ENCODE peak calls at places on chromosomes 6 and 20, in six cellular contexts. One of them, this sample, is unnamed.

GRCh38 chr20:50242178-50242514 is 51.5 kb downstream of the CEBPB start:
- DNase-seq in H4: no peak
- DNase-seq in A172: no peak
- DNase-seq in cardiac fibroblast: no peak
- DNase-seq in left ventricle myocardium inferior: no peak
- DNase-seq in AML-193: no peak
- DNase-seq in this sample: no peak

GRCh38 chr6:50849016-50849748 is 30.5 kb downstream of the TFAP2B start:
- DNase-seq in H4: no peak
- DNase-seq in A172: no peak
- DNase-seq in cardiac fibroblast: no peak
- DNase-seq in left ventricle myocardium inferior: no peak
- DNase-seq in AML-193: no peak
- DNase-seq in this sample: no peak

GRCh38 chr20:44967207-44967807 is 995 bp downstream of the STK4 start:
- DNase-seq in H4: no peak
- DNase-seq in A172: no peak
- DNase-seq in cardiac fibroblast: no peak
- DNase-seq in left ventricle myocardium inferior: no peak
- DNase-seq in AML-193: peak
- DNase-seq in this sample: no peak

GRCh38 chr6:16803294-16804006 is 42.2 kb upstream of the ATXN1 start:
- DNase-seq in H4: no peak
- DNase-seq in A172: no peak
- DNase-seq in cardiac fibroblast: peak
- DNase-seq in left ventricle myocardium inferior: peak
- DNase-seq in AML-193: no peak
- DNase-seq in this sample: no peak

GRCh38 chr20:24634855-24635254 is 165.4 kb downstream of the SYNDIG1 start:
- DNase-seq in H4: peak
- DNase-seq in A172: peak
- DNase-seq in cardiac fibroblast: peak
- DNase-seq in left ventricle myocardium inferior: no peak
- DNase-seq in AML-193: no peak
- DNase-seq in this sample: peak

GRCh38 chr20:63127700-63128364 is 88.1 kb downstream of the YTHDF1 start:
- DNase-seq in H4: no peak
- DNase-seq in A172: no peak
- DNase-seq in cardiac fibroblast: no peak
- DNase-seq in left ventricle myocardium inferior: no peak
- DNase-seq in AML-193: no peak
- DNase-seq in this sample: no peak

GRCh38 chr6:25921525-25922203 is 8.8 kb downstream of the SLC17A2 start:
- DNase-seq in H4: no peak
- DNase-seq in A172: no peak
- DNase-seq in cardiac fibroblast: no peak
- DNase-seq in left ventricle myocardium inferior: no peak
- DNase-seq in AML-193: peak
- DNase-seq in this sample: no peak

GRCh38 chr20:62293111-62293784 is 9.5 kb upstream of the ADRM1 start:
- DNase-seq in H4: no peak
- DNase-seq in A172: no peak
- DNase-seq in cardiac fibroblast: no peak
- DNase-seq in left ventricle myocardium inferior: no peak
- DNase-seq in AML-193: no peak
- DNase-seq in this sample: no peak

GRCh38 chr6:109269057-109269456 is 113.2 kb downstream of the CD164 start:
- DNase-seq in H4: no peak
- DNase-seq in A172: no peak
- DNase-seq in cardiac fibroblast: no peak
- DNase-seq in left ventricle myocardium inferior: no peak
- DNase-seq in AML-193: no peak
- DNase-seq in this sample: no peak

GRCh38 chr20:17796096-17796563 is 96.4 kb downstream of the BANF2 start:
- DNase-seq in H4: no peak
- DNase-seq in A172: no peak
- DNase-seq in cardiac fibroblast: peak
- DNase-seq in left ventricle myocardium inferior: peak
- DNase-seq in AML-193: no peak
- DNase-seq in this sample: no peak

GRCh38 chr6:148944608-148945007 is 197.8 kb downstream of the UST start:
- DNase-seq in H4: no peak
- DNase-seq in A172: no peak
- DNase-seq in cardiac fibroblast: no peak
- DNase-seq in left ventricle myocardium inferior: no peak
- DNase-seq in AML-193: no peak
- DNase-seq in this sample: no peak

GRCh38 chr20:38231786-38232130 is 28.8 kb downstream of the KIAA1755 start:
- DNase-seq in H4: no peak
- DNase-seq in A172: peak
- DNase-seq in cardiac fibroblast: peak
- DNase-seq in left ventricle myocardium inferior: peak
- DNase-seq in AML-193: no peak
- DNase-seq in this sample: no peak

GRCh38 chr6:132115714-132116366 is 164.7 kb upstream of the CCN2 start:
- DNase-seq in H4: no peak
- DNase-seq in A172: no peak
- DNase-seq in cardiac fibroblast: peak
- DNase-seq in left ventricle myocardium inferior: no peak
- DNase-seq in AML-193: no peak
- DNase-seq in this sample: no peak

GRCh38 chr6:112253505-112253841 is 894 bp downstream of the LAMA4 start:
- DNase-seq in H4: no peak
- DNase-seq in A172: no peak
- DNase-seq in cardiac fibroblast: no peak
- DNase-seq in left ventricle myocardium inferior: no peak
- DNase-seq in AML-193: no peak
- DNase-seq in this sample: no peak

GRCh38 chr20:46959081-46959692 is 64.5 kb downstream of the EYA2 start:
- DNase-seq in H4: peak
- DNase-seq in A172: peak
- DNase-seq in cardiac fibroblast: peak
- DNase-seq in left ventricle myocardium inferior: no peak
- DNase-seq in AML-193: no peak
- DNase-seq in this sample: no peak

GRCh38 chr6:139852484-139853140 is 478.2 kb upstream of the CITED2 start:
- DNase-seq in H4: no peak
- DNase-seq in A172: peak
- DNase-seq in cardiac fibroblast: peak
- DNase-seq in left ventricle myocardium inferior: no peak
- DNase-seq in AML-193: no peak
- DNase-seq in this sample: no peak

GRCh38 chr6:157020398-157021266 is 243.5 kb downstream of the ARID1B start:
- DNase-seq in H4: peak
- DNase-seq in A172: peak
- DNase-seq in cardiac fibroblast: peak
- DNase-seq in left ventricle myocardium inferior: peak
- DNase-seq in AML-193: peak
- DNase-seq in this sample: peak

GRCh38 chr6:20173833-20174796 is 38.2 kb downstream of the MBOAT1 start:
- DNase-seq in H4: no peak
- DNase-seq in A172: no peak
- DNase-seq in cardiac fibroblast: no peak
- DNase-seq in left ventricle myocardium inferior: no peak
- DNase-seq in AML-193: peak
- DNase-seq in this sample: no peak

GRCh38 chr20:6007529-6008103 is 46.2 kb downstream of the LRRN4 start:
- DNase-seq in H4: no peak
- DNase-seq in A172: no peak
- DNase-seq in cardiac fibroblast: no peak
- DNase-seq in left ventricle myocardium inferior: no peak
- DNase-seq in AML-193: no peak
- DNase-seq in this sample: no peak

GRCh38 chr20:33636776-33637175 is 25.4 kb upstream of the C20orf144 start:
- DNase-seq in H4: no peak
- DNase-seq in A172: no peak
- DNase-seq in cardiac fibroblast: no peak
- DNase-seq in left ventricle myocardium inferior: no peak
- DNase-seq in AML-193: no peak
- DNase-seq in this sample: no peak

GRCh38 chr20:4234128-4234527 is 218.8 kb upstream of the RNF24 start:
- DNase-seq in H4: no peak
- DNase-seq in A172: peak
- DNase-seq in cardiac fibroblast: peak
- DNase-seq in left ventricle myocardium inferior: no peak
- DNase-seq in AML-193: no peak
- DNase-seq in this sample: no peak

GRCh38 chr6:21128601-21129000 is 464.9 kb upstream of the SOX4 start:
- DNase-seq in H4: no peak
- DNase-seq in A172: no peak
- DNase-seq in cardiac fibroblast: no peak
- DNase-seq in left ventricle myocardium inferior: no peak
- DNase-seq in AML-193: no peak
- DNase-seq in this sample: no peak

GRCh38 chr20:871948-872347 is 38.4 kb downstream of the FAM110A start:
- DNase-seq in H4: no peak
- DNase-seq in A172: no peak
- DNase-seq in cardiac fibroblast: no peak
- DNase-seq in left ventricle myocardium inferior: no peak
- DNase-seq in AML-193: no peak
- DNase-seq in this sample: no peak

GRCh38 chr6:49300911-49301310 is 162.1 kb downstream of the MMUT start:
- DNase-seq in H4: no peak
- DNase-seq in A172: no peak
- DNase-seq in cardiac fibroblast: no peak
- DNase-seq in left ventricle myocardium inferior: no peak
- DNase-seq in AML-193: no peak
- DNase-seq in this sample: no peak

GRCh38 chr6:43263314-43264178 is 20.3 kb downstream of the TTBK1 start:
- DNase-seq in H4: peak
- DNase-seq in A172: peak
- DNase-seq in cardiac fibroblast: peak
- DNase-seq in left ventricle myocardium inferior: peak
- DNase-seq in AML-193: peak
- DNase-seq in this sample: peak

GRCh38 chr20:26209171-26209941 is 512.7 kb upstream of the ZNF337 start:
- DNase-seq in H4: no peak
- DNase-seq in A172: no peak
- DNase-seq in cardiac fibroblast: peak
- DNase-seq in left ventricle myocardium inferior: no peak
- DNase-seq in AML-193: no peak
- DNase-seq in this sample: peak

GRCh38 chr6:156061465-156061864 is 605.8 kb upstream of the NOX3 start:
- DNase-seq in H4: no peak
- DNase-seq in A172: no peak
- DNase-seq in cardiac fibroblast: no peak
- DNase-seq in left ventricle myocardium inferior: no peak
- DNase-seq in AML-193: no peak
- DNase-seq in this sample: no peak

GRCh38 chr20:42152570-42152969 is 534.4 kb upstream of the CHD6 start:
- DNase-seq in H4: no peak
- DNase-seq in A172: no peak
- DNase-seq in cardiac fibroblast: no peak
- DNase-seq in left ventricle myocardium inferior: no peak
- DNase-seq in AML-193: no peak
- DNase-seq in this sample: no peak

GRCh38 chr6:147040041-147040440 is 164.2 kb upstream of the STXBP5 start:
- DNase-seq in H4: no peak
- DNase-seq in A172: no peak
- DNase-seq in cardiac fibroblast: peak
- DNase-seq in left ventricle myocardium inferior: no peak
- DNase-seq in AML-193: no peak
- DNase-seq in this sample: no peak

This sample was measured in CMK.